ENCODE peak calls at places on chromosome 22, in six cellular contexts. Y, A, M, J, V and N are unnamed samples.

GRCh38 chr22:25745341-25746011 is 3.5 kb downstream of the MYO18B start:
- DNase-seq in Y (no peak), A (no peak), M (no peak), J (no peak), V (no peak), N (no peak)

GRCh38 chr22:47697861-47698260 is 935.4 kb downstream of the TBC1D22A start:
- DNase-seq in Y (no peak), A (no peak), M (no peak), J (no peak), V (no peak), N (no peak)

GRCh38 chr22:31241936-31242335 is 29.8 kb downstream of the LIMK2 start:
- DNase-seq in Y (peak), A (no peak), M (no peak), J (no peak), V (no peak), N (no peak)

GRCh38 chr22:21942407-21942895 is 10.2 kb downstream of the PPM1F start:
- DNase-seq in Y (no peak), A (peak), M (no peak), J (peak), V (no peak), N (peak)

GRCh38 chr22:31489632-31490495 is at the start of gene EIF4ENIF1:
- DNase-seq in Y (peak), A (peak), M (peak), J (peak), V (peak), N (peak)

GRCh38 chr22:40637181-40638150 is 947 bp upstream of the MRTFA start:
- DNase-seq in Y (peak), A (no peak), M (peak), J (no peak), V (no peak), N (no peak)

GRCh38 chr22:47552541-47553205 is 790.2 kb downstream of the TBC1D22A start:
- DNase-seq in Y (no peak), A (peak), M (no peak), J (no peak), V (no peak), N (peak)

GRCh38 chr22:39522567-39523300 is 2.4 kb downstream of the ATF4 start:
- DNase-seq in Y (peak), A (peak), M (no peak), J (no peak), V (no peak), N (no peak)

GRCh38 chr22:50613291-50613981 is 12.8 kb downstream of the MAPK8IP2 start:
- DNase-seq in Y (peak), A (no peak), M (peak), J (peak), V (peak), N (peak)

DNA sequence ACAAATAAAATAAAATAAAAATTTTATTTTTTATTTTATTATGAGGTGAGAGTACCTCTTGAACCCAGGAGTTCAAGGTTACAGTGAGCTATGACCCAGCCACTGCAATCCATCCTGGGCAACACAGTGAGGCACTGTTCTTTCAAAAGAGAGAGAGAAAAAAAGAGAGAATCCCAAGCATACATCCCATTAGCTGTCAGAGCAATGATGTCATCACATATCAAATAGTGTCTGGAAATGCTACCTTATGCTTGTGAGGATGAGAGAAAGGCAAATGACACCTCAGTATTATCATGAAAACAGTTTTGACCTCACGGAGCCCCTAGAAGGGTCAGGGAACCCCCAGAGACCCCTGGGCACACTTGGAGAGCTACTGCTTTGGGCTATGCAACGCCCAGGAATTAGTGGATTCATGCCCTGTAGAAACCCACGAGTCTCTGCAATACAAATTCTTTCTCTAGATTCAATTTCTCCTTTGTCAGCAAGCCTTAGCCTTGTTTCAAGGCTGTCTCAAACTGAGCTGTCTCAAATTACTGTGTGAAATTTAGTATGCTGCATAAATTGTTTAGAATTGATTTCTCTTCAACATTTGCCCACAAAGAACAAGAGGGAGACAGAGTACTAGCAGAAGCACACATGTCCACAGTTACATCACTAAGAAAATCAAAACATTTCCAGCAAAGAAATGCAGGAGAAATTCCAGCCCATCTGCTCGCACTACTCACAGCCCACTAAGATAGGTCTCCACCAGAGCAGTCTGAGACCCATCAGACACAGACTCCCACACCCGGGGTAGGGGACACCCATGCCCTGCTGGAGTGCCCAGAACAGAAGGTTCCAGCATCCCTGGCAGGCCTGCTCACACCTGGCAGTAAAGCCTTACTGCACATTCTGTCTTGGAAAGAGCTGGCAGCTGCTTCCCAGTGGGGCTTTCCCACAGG is 18.1 kb downstream of the DGCR2 start:
- DNase-seq in Y (no peak), A (no peak), M (no peak), J (no peak), V (no peak), N (no peak)
- H3K27ac ChIP-seq in Y (no peak), A (no peak), M (no peak), J (no peak), V (no peak), N (no peak)

GRCh38 chr22:27609411-27610029 is 192.0 kb downstream of the MN1 start:
- DNase-seq in Y (no peak), A (no peak), M (no peak), J (no peak), V (no peak), N (no peak)
- H3K27ac ChIP-seq in Y (no peak), A (no peak), M (no peak), J (no peak), V (no peak), N (no peak)

GRCh38 chr22:33788927-33789326 is 131.3 kb downstream of the LARGE1 start:
- DNase-seq in Y (no peak), A (no peak), M (no peak), J (no peak), V (no peak), N (no peak)

GRCh38 chr22:33792837-33793236 is 127.4 kb downstream of the LARGE1 start:
- DNase-seq in Y (no peak), A (no peak), M (no peak), J (no peak), V (no peak), N (no peak)

GRCh38 chr22:33785283-33785991 is 134.8 kb downstream of the LARGE1 start:
- DNase-seq in Y (no peak), A (no peak), M (no peak), J (no peak), V (no peak), N (no peak)

GRCh38 chr22:33789690-33790253 is 130.5 kb downstream of the LARGE1 start:
- DNase-seq in Y (no peak), A (no peak), M (no peak), J (no peak), V (no peak), N (no peak)

DNA sequence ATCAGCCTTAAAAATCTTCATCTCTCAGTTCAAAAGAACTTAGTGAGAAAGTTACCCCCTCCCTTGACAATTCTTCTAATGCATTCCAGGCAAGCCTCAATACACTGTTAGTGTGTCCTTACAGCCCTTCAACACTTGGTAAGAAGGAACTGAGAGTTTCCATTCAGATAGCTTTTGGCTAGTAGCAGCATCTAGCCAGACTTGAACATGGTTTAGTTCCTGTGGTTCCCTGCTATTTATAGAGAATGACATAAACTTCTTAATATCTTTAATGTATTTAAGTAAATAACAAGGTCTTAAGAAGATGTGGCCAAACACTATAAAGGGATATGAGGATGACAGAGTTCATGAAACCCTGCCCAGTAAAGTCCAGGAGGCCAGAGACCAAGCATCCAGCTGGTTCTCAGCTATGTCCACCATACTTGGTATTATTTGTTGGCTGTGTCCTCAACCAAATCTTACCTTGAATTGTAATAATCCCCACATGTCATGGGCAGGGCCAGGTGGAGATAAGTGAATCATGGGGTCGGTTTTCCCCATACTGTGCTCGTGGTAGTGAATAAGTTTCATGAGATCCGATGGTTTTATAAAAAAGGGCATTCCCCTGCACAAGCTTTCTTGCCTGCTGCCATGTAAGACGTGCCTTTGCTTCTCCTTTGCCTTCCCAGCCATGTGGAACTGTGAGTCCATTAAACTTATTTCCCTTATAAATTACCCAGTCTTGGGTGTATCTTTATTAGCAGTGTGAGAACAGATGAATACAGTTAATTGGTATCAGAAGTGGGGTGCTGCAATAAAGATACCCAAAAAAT is 132.4 kb downstream of the LARGE1 start:
- DNase-seq in Y (no peak), A (no peak), M (no peak), J (no peak), V (no peak), N (no peak)
- H3K27ac ChIP-seq in Y (no peak), A (no peak), M (no peak), J (no peak), V (no peak), N (no peak)

GRCh38 chr22:23243859-23244689 is 63.8 kb downstream of the BCR start:
- DNase-seq in Y (no peak), A (no peak), M (no peak), J (no peak), V (no peak), N (no peak)
- H3K27ac ChIP-seq in Y (no peak), A (peak), M (no peak), J (no peak), V (no peak), N (no peak)

DNA sequence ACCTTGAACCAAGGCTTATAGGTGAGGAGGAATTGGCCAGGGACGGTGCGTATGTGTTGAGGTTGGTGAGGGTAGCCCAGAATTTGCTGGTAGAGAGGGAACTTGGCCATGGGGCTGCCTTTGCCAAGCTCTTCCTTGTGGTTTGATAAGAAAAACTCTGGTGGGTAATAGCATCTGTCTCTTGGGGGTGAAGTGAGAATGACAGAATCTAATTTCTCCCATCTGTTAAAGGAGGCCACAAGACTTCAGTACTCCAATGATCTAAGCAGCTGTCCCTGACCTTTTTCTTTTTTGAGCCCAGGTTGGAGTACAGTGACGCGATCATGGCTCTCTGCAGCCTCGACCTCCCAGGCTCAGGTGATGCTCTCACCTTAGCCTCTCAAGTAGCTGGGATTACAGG is 36.0 kb upstream of the PICK1 start:
- DNase-seq in Y (no peak), A (no peak), M (no peak), J (no peak), V (no peak), N (no peak)
- H3K27ac ChIP-seq in Y (no peak), A (no peak), M (no peak), J (no peak), V (no peak), N (peak)

DNA sequence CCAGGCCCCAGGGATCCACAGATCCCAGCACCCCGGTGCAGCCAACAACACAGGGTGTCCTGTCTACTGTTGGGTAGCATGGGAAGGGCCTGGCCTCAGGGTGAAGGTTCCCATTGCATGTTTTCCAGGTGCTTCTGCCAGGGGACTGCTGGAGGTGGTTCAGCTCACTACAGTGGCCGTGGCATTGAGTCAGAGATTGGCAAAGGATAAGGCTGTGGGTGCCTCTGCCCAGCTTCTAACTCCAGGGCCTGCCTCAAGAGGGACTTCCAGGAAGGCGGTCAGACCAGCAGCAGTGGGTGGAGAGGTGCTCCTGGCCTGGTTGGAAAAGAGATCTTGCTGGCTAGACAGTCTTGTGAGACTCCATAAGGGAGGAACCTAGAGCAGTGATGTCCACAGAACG is 20.9 kb downstream of the CSNK1E start:
- DNase-seq in Y (no peak), A (no peak), M (no peak), J (no peak), V (no peak), N (no peak)
- H3K27ac ChIP-seq in Y (no peak), A (no peak), M (no peak), J (no peak), V (no peak), N (peak)

DNA sequence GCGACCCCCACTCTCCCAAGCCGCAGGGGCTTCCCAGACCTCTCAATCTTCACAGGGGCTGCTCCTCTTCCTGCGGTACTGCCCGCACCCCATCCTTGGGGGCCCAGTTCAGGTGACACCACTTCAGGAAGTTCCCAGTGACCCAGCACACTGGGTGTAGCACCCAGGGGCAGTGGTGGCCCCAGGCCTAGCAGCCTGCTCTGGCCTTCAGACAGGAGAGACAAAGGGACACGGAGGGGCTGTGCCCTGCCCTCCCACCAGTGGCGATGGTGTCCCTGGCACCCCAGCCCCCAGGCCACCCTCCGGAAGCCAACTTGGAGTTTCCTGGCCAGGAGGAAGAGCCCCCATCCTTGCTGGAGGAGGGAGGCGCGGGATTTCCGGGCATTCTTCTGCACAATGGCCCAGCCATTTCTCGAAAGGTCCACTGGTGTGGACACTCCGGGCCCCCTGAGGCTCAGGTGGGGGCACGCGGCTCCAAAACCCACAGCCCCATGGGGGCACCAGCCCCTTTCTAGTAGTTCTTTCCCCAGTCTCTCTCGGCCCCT is 978 bp upstream of the CLDN5 start:
- DNase-seq in Y (no peak), A (no peak), M (no peak), J (no peak), V (no peak), N (no peak)
- H3K27ac ChIP-seq in Y (peak), A (peak), M (peak), J (no peak), V (no peak), N (peak)

GRCh38 chr22:45756558-45756957 is 84.9 kb downstream of the ATXN10 start:
- DNase-seq in Y (no peak), A (no peak), M (no peak), J (no peak), V (no peak), N (no peak)
- H3K27ac ChIP-seq in Y (no peak), A (no peak), M (no peak), J (no peak), V (no peak), N (no peak)

GRCh38 chr22:46110215-46110614 is 40.1 kb upstream of the PPARA start:
- DNase-seq in Y (no peak), A (no peak), M (no peak), J (no peak), V (peak), N (no peak)

GRCh38 chr22:46107753-46108563 is 42.4 kb upstream of the PPARA start:
- DNase-seq in Y (no peak), A (no peak), M (no peak), J (no peak), V (no peak), N (no peak)

GRCh38 chr22:46108564-46109473 is 41.5 kb upstream of the PPARA start:
- DNase-seq in Y (peak), A (no peak), M (peak), J (no peak), V (peak), N (no peak)

GRCh38 chr22:46111645-46112306 is 38.5 kb upstream of the PPARA start:
- DNase-seq in Y (no peak), A (no peak), M (no peak), J (no peak), V (peak), N (no peak)

GRCh38 chr22:46109474-46110003 is 40.8 kb upstream of the PPARA start:
- DNase-seq in Y (no peak), A (no peak), M (no peak), J (no peak), V (no peak), N (no peak)
- H3K27ac ChIP-seq in Y (peak), A (no peak), M (peak), J (peak), V (no peak), N (peak)